ENCODE peak calls at places on chromosomes 6 and 20, in nine cellular contexts. H is OCI-LY7; E is neural progenitor cell; D is fibroblast of lung; L is uterus; U is AG04450; K is heart right ventricle; B is psoas muscle; V is CD8-positive, alpha-beta memory T cell. T is an unnamed sample.
A peak's percentile ranks its signal among the peaks of the same experiment; 100 is the strongest.

GRCh38 chr6:139330271-139330670 is 38.5 kb upstream of the TXLNB start:
- DNase-seq in U (no peak), D (no peak), E (no peak), H (no peak), K (no peak), B (no peak), L (no peak), V (no peak), T (no peak)

GRCh38 chr6:110048221-110048875 is 70.2 kb downstream of the GPR6 start:
- DNase-seq in K (no peak), U (no peak), H (no peak), E (no peak), L (no peak), V (no peak), B (no peak), D (no peak), T (no peak)

GRCh38 chr6:74574794-74575193 is 631.1 kb downstream of the COL12A1 start:
- DNase-seq in V (no peak), L (no peak), U (no peak), K (no peak), B (no peak), E (peak; percentile 46), H (peak; percentile 29), D (peak; percentile 14), T (no peak)

GRCh38 chr6:6842301-6842700 is 253.8 kb downstream of the LY86 start:
- DNase-seq in E (no peak), V (no peak), U (no peak), D (no peak), H (no peak), B (no peak), K (no peak), L (no peak), T (no peak)

GRCh38 chr6:52786249-52786956 is 17.2 kb downstream of the GSTA1 start:
- DNase-seq in D (no peak), L (no peak), H (no peak), B (no peak), K (no peak), V (no peak), E (no peak), U (no peak), T (no peak)

GRCh38 chr6:5671162-5671561 is 335.6 kb downstream of the NRN1 start:
- DNase-seq in L (peak; percentile 19), D (peak; percentile 67), H (no peak), V (no peak), B (no peak), U (no peak), K (no peak), E (no peak), T (no peak)

GRCh38 chr20:23178806-23179205 is 92.7 kb upstream of the CD93 start:
- DNase-seq in E (no peak), D (no peak), U (no peak), B (no peak), L (no peak), K (peak; percentile 41), H (no peak), V (no peak), T (no peak)

GRCh38 chr6:136739071-136739470 is 53.2 kb downstream of the MAP3K5 start:
- DNase-seq in D (no peak), B (no peak), E (no peak), L (no peak), K (no peak), V (no peak), H (no peak), U (no peak), T (no peak)

GRCh38 chr6:109059591-109060021 is 35.0 kb downstream of the SESN1 start:
- DNase-seq in H (peak; percentile 26), V (peak; percentile 51), U (no peak), L (no peak), B (no peak), D (peak; percentile 19), K (no peak), E (no peak), T (no peak)

GRCh38 chr6:108622601-108623335 is 62.1 kb downstream of the FOXO3 start:
- DNase-seq in H (no peak), V (no peak), B (peak; percentile 60), U (peak; percentile 79), E (no peak), D (peak; percentile 96), K (no peak), L (peak; percentile 73), T (no peak)

GRCh38 chr6:64477311-64477850 is 841.8 kb downstream of the PHF3 start:
- DNase-seq in K (no peak), E (no peak), B (no peak), D (peak; percentile 19), V (no peak), L (no peak), H (no peak), U (no peak), T (no peak)

GRCh38 chr6:162416845-162417537 is 310.6 kb downstream of the PRKN start:
- DNase-seq in V (no peak), H (no peak), E (no peak), D (no peak), K (no peak), B (no peak), U (no peak), L (no peak), T (no peak)

GRCh38 chr6:128057541-128058335 is 156.9 kb upstream of the THEMIS start:
- DNase-seq in H (no peak), B (no peak), K (no peak), V (no peak), D (peak; percentile 7), E (no peak), L (no peak), U (no peak), T (no peak)

GRCh38 chr6:137297887-137298286 is 78.7 kb upstream of the IFNGR1 start:
- DNase-seq in E (peak; percentile 64), H (no peak), V (no peak), K (no peak), L (no peak), D (peak; percentile 11), B (no peak), U (no peak), T (no peak)

GRCh38 chr6:117908246-117909107 is 1.4 kb downstream of the SLC35F1 start:
- DNase-seq in D (peak; percentile 4), U (no peak), V (no peak), E (peak; percentile 52), H (no peak), B (no peak), L (no peak), K (peak; percentile 10), T (no peak)

GRCh38 chr6:57313711-57314471 is 3.5 kb upstream of the PRIM2 start:
- DNase-seq in E (no peak), K (no peak), V (no peak), U (peak; percentile 94), L (peak; percentile 77), H (no peak), B (no peak), D (peak; percentile 99), T (no peak)

GRCh38 chr6:57317060-57317943 is at the start of gene PRIM2:
- DNase-seq in U (peak; percentile 41), V (peak; percentile 76), B (peak; percentile 82), D (peak; percentile 79), E (peak; percentile 85), H (peak; percentile 85), L (peak; percentile 85), K (peak; percentile 81), T (peak; percentile 67)

GRCh38 chr6:57313009-57313408 is 4.4 kb upstream of the PRIM2 start:
- DNase-seq in H (no peak), K (no peak), D (peak; percentile 34), V (no peak), E (no peak), U (no peak), B (no peak), L (no peak), T (no peak)

GRCh38 chr6:57316581-57317059 is 810 bp upstream of the PRIM2 start:
- DNase-seq in D (peak; percentile 89), L (peak; percentile 87), B (peak; percentile 78), U (peak; percentile 85), V (peak; percentile 79), K (peak; percentile 74), H (peak; percentile 91), E (peak; percentile 92), T (peak; percentile 62)

GRCh38 chr6:57315851-57316250 is 1.6 kb upstream of the PRIM2 start:
- DNase-seq in U (no peak), B (no peak), E (no peak), H (no peak), V (no peak), K (no peak), L (no peak), D (no peak), T (no peak)
- H3K9me3 ChIP-seq in U (peaks cover 9% of the 10 kb centered on the region), B (no peaks in the 10 kb centered on the region), E (no peaks in the 10 kb centered on the region), H (no peaks in the 10 kb centered on the region), V (no peaks in the 10 kb centered on the region), K (no peaks in the 10 kb centered on the region), L (no peaks in the 10 kb centered on the region), D (no peaks in the 10 kb centered on the region), T (no peaks in the 10 kb centered on the region)

DNA sequence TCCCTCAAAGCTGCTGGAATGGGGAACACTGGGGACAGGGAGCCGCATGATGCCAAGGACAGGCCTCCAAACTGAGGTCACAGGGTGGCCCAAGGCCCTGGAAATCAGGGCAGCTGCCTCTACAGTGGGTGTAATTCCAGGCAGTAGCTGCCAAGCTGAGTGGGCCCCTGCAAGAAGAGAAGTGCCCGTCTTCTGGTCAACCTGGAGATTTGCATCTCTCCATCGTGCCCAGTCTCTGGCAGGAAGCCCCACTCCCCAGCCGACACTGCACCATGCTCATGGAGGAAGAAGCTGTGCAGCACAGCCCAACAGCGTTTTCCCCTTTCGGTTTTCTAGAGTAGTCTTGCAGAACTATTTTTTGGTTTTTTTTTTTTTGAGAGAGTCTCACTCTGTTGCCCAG is 2.2 kb upstream of the FAM209A start:
- DNase-seq in D (no peak), B (no peak), K (no peak), U (no peak), E (no peak), H (no peak), V (no peak), L (no peak), T (no peak)
- H3K9me3 ChIP-seq in D (no peaks in the 10 kb centered on the region), B (peaks cover 2% of the 10 kb centered on the region), K (peaks cover 26% of the 10 kb centered on the region), U (peaks cover 16% of the 10 kb centered on the region), E (no peaks in the 10 kb centered on the region), H (peaks cover 11% of the 10 kb centered on the region), V (peaks cover 15% of the 10 kb centered on the region), L (peaks cover 23% of the 10 kb centered on the region), T (peaks cover 6% of the 10 kb centered on the region)

DNA sequence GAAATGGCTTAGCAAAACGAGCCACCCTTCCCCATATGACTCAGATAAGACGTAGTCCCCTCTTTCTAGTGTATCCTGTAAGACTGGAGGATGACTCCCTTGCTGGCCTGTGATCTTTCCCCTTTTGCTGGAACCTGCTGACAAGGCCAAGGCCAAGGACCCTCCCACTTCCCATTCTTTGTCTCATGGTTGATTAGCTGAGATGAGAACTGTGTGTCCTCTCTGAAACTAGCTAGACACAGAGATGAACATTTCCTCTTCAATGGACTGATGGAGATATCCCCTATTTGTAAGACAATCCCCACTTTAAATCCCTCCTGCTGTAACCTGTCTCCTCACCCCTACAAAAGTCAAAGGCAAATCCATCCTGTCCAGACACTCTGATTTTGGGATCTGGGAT is 33.4 kb upstream of the SCRT2 start:
- DNase-seq in E (no peak), V (no peak), K (no peak), L (no peak), H (no peak), D (no peak), U (no peak), B (no peak), T (no peak)
- H3K9me3 ChIP-seq in E (no peaks in the 10 kb centered on the region), V (no peaks in the 10 kb centered on the region), K (peaks cover 15% of the 10 kb centered on the region), L (no peaks in the 10 kb centered on the region), H (no peaks in the 10 kb centered on the region), D (no peaks in the 10 kb centered on the region), U (peaks cover 3% of the 10 kb centered on the region), B (peaks cover 6% of the 10 kb centered on the region), T (no peaks in the 10 kb centered on the region)

DNA sequence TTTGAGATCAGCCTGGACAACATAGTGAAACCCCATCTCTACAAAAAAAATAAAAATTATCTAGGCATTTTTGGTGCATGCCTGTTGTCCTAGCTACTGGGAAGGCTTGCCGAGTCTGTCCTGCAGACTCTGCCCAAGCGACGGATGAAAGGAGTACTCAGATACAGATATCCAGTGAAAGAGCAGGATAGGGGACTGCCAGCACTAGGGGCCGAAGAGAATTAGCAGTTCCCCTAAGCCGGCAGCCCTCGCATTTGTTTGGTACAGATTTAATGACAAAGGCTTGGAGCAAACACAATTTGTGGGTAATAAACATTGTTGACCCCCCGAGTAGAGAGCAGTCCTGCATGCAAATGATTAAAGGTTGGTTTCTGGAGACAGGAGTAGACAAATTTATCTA is 5.4 kb upstream of the TBC1D20 start:
- DNase-seq in D (no peak), K (no peak), V (no peak), H (no peak), B (no peak), L (no peak), E (no peak), U (no peak), T (no peak)
- H3K9me3 ChIP-seq in D (no peaks in the 10 kb centered on the region), K (peaks cover 8% of the 10 kb centered on the region), V (peaks cover 4% of the 10 kb centered on the region), H (peaks cover 16% of the 10 kb centered on the region), B (no peaks in the 10 kb centered on the region), L (no peaks in the 10 kb centered on the region), E (no peaks in the 10 kb centered on the region), U (peaks cover 5% of the 10 kb centered on the region), T (peaks cover 4% of the 10 kb centered on the region)

T was measured in T-helper 17 cell.